ENCODE peak calls at places on chromosome 13, in five cellular contexts. H, J, C, I and V are unnamed samples. For H3K36me3, the result is how much of the 10 kb centered on the place peaks cover.

GRCh38 chr13:52356327-52356726 is 49.6 kb downstream of the THSD1 start:
- DNase-seq in H (no peak), J (no peak), C (no peak), I (no peak), V (no peak)

GRCh38 chr13:32911506-32911905 is 104.7 kb upstream of the KL start:
- DNase-seq in H (peak), J (no peak), C (no peak), I (no peak), V (no peak)

GRCh38 chr13:71879129-71879535 is 12.1 kb upstream of the DACH1 start:
- DNase-seq in H (no peak), J (no peak), C (no peak), I (no peak), V (no peak)

GRCh38 chr13:51361111-51361510 is 21.6 kb downstream of the SERPINE3 start:
- DNase-seq in H (no peak), J (no peak), C (no peak), I (no peak), V (no peak)

GRCh38 chr13:44703371-44703770 is 127.2 kb upstream of the TSC22D1 start:
- DNase-seq in H (no peak), J (no peak), C (no peak), I (no peak), V (no peak)

GRCh38 chr13:95643814-95644598 is 500 bp downstream of the DZIP1 start:
- DNase-seq in H (peak), J (no peak), C (no peak), I (peak), V (no peak)

GRCh38 chr13:46721054-46721453 is 75.9 kb downstream of the ESD start:
- DNase-seq in H (peak), J (no peak), C (peak), I (no peak), V (no peak)

GRCh38 chr13:38264363-38265134 is 85.1 kb upstream of the UFM1 start:
- DNase-seq in H (no peak), J (no peak), C (no peak), I (no peak), V (no peak)

GRCh38 chr13:43915451-43915850 is 35.7 kb downstream of the LACC1 start:
- DNase-seq in H (no peak), J (no peak), C (no peak), I (no peak), V (no peak)

GRCh38 chr13:84443463-84443862 is 561.2 kb upstream of the SLITRK1 start:
- DNase-seq in H (no peak), J (no peak), C (no peak), I (no peak), V (no peak)

GRCh38 chr13:110509971-110510786 is 51.3 kb downstream of the RAB20 start:
- DNase-seq in H (peak), J (no peak), C (peak), I (no peak), V (no peak)

GRCh38 chr13:100512422-100512821 is 76.2 kb downstream of the GGACT start:
- DNase-seq in H (no peak), J (no peak), C (no peak), I (no peak), V (no peak)

GRCh38 chr13:38073931-38074330 is 204.4 kb upstream of the TRPC4 start:
- DNase-seq in H (no peak), J (no peak), C (no peak), I (no peak), V (no peak)

GRCh38 chr13:30704596-30704995 is 30.7 kb upstream of the ALOX5AP start:
- DNase-seq in H (no peak), J (no peak), C (no peak), I (no peak), V (no peak)

GRCh38 chr13:83980322-83980721 is 98.0 kb upstream of the SLITRK1 start:
- DNase-seq in H (no peak), J (no peak), C (no peak), I (no peak), V (no peak)

GRCh38 chr13:108963846-108964600 is 334.6 kb downstream of the MYO16 start:
- DNase-seq in H (no peak), J (no peak), C (no peak), I (no peak), V (no peak)

GRCh38 chr13:113508531-113509254 is 18.2 kb upstream of the DCUN1D2 start:
- DNase-seq in H (peak), J (no peak), C (no peak), I (no peak), V (no peak)

GRCh38 chr13:113506871-113507388 is 16.4 kb upstream of the DCUN1D2 start:
- DNase-seq in H (no peak), J (no peak), C (no peak), I (no peak), V (no peak)

GRCh38 chr13:113507564-113508210 is 17.2 kb upstream of the DCUN1D2 start:
- DNase-seq in H (no peak), J (no peak), C (no peak), I (no peak), V (no peak)

GRCh38 chr13:113502686-113503085 is 12.2 kb upstream of the DCUN1D2 start:
- DNase-seq in H (no peak), J (no peak), C (no peak), I (no peak), V (no peak)

GRCh38 chr13:113506025-113506685 is 15.6 kb upstream of the DCUN1D2 start:
- DNase-seq in H (no peak), J (no peak), C (no peak), I (no peak), V (no peak)
- TF ChIP-seq POLR2A in H (no peak), J (no peak), C (no peak), I (no peak), V (no peak)

GRCh38 chr13:97974773-97975172 is 21.3 kb downstream of the IPO5 start:
- DNase-seq in H (no peak), J (no peak), C (no peak), I (no peak), V (no peak)
- H3K27ac ChIP-seq in H (no peak), J (no peak), C (peak), I (no peak), V (no peak)

GRCh38 chr13:113598481-113598880 is 13.9 kb downstream of the TFDP1 start:
- DNase-seq in H (no peak), J (no peak), C (no peak), I (peak), V (no peak)
- H3K36me3 ChIP-seq in H (under half), J (under half), C (under half), I (under half), V (half or more)

GRCh38 chr13:114311908-114312307 is 2.4 kb upstream of the CHAMP1 start:
- DNase-seq in H (no peak), J (no peak), C (no peak), I (no peak), V (no peak)

GRCh38 chr13:114311387-114311786 is 2.9 kb upstream of the CHAMP1 start:
- DNase-seq in H (no peak), J (no peak), C (no peak), I (no peak), V (no peak)

GRCh38 chr13:114313061-114313860 is 1.0 kb upstream of the CHAMP1 start:
- DNase-seq in H (no peak), J (no peak), C (no peak), I (peak), V (no peak)

GRCh38 chr13:114315074-114315785 is 927 bp downstream of the CHAMP1 start:
- DNase-seq in H (no peak), J (no peak), C (no peak), I (no peak), V (no peak)

DNA sequence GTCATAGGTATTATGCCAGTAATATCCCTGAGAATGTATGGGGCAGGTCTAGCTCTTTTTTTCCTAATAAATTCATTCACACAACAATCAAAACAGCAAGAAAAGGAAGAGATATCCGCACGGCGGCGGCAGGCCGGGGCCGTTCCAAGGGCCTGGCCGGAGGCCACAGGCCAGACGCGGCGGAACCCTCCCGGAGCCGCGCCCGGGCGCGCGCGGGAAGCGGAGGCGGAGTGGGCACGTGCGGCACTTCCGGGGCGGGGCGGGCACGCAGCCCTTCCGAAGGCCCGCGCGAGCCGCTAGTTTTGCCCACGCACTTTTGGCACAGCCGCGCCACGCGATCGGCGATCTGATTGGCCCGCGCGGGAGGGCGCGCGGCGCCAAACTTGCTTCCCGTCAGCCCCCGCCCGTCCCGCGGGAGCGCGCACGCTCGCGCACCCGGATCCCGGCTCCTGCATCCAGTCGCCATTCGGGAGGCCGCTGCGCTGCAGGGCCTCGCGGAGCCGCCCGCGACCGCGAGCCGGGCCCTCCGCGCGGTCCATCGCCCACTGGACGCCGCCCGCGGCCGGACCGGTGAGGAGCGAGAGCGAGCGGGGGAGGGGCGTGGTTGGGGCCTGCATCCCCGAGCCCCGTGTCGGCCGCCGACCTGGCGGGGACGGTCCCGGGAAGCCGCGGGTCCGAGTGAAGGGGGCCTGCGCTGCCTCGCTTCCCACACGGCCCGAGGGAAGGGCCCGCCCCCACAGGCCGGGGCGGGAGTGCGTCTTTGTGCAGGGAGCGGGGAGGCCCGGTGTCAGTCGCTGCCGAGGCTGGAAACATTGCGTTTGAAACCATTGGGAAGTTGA is at the start of gene CHAMP1:
- DNase-seq in H (peak), J (peak), C (peak), I (peak), V (peak)
- TF ChIP-seq POLR2A in H (peak), J (peak), C (peak), I (peak), V (peak)

GRCh38 chr13:61144301-61144700 is 271.3 kb downstream of the PCDH20 start:
- DNase-seq in H (no peak), J (no peak), C (no peak), I (no peak), V (no peak)
- H3K27ac ChIP-seq in H (no peak), J (no peak), C (no peak), I (no peak), V (no peak)

DNA sequence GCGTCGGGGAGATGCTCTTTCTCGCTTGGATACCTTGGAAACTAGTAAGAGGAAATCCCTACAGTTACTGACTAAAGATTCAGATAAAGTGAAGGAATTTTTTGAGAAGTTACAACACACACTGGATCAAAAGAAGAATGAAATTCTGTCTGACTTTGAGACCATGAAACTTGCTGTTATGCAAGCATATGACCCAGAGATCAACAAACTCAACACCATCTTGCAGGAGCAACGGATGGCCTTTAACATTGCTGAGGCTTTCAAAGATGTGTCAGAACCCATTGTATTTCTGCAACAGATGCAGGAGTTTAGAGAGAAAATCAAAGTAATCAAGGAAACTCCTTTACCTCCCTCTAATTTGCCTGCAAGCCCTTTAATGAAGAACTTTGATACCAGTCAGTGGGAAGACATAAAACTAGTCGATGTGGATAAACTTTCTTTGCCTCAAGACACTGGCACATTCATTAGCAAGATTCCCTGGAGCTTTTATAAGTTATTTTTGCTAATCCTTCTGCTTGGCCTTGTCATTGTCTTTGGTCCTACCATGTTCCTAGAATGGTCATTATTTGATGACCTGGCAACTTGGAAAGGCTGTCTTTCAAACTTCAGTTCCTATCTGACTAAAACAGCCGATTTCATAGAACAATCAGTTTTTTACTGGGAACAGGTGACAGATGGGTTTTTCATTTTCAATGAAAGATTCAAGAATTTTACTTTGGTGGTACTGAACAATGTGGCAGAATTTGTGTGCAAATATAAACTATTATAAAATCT is 2.7 kb upstream of the KCNRG start:
- DNase-seq in H (no peak), J (no peak), C (no peak), I (no peak), V (no peak)
- H3K36me3 ChIP-seq in H (under half), J (under half), C (under half), I (half or more), V (half or more)

DNA sequence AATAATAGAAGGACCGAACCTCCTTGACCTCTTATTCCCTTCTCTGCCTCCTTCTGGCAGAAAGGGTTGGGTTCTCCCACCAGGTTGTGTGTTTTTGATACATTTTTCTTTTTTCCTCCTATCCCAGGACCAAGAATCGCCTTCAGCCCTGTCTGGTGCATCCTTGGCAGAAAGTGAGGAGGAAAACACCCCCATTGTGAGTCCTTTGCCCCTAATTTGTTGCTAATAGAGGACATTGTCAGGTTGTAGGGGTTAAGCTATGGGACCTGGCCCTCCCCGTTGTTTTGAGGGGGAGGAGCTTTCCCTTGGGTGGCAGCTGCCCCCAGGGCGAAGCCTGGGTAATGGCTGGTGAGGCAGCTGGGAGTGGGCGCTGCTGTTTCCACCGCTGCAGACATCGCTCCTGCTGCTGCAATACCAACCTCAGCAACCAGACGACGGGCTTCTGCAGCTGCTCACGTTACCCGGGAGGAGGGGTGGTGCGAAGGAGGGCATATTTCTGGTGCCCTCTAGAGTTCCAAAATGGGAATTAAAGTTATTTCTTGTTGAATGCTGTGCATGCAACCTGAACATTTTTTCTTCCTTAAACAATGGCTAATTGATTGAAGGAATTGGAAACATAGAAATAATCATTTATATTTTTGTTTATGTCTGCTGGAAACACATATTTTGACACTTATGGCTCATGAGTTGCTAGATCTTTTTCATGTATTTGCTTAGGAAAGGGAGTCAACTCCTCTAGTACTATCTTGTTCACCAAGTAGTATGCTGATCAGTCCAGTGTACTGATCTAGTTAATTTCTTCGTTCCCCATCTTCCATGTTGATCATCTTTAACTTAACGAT is 1.5 kb downstream of the ZMYM2 start:
- DNase-seq in H (peak), J (peak), C (peak), I (peak), V (peak)
- TF ChIP-seq POLR2A in H (peak), J (no peak), C (peak), I (peak), V (peak)

DNA sequence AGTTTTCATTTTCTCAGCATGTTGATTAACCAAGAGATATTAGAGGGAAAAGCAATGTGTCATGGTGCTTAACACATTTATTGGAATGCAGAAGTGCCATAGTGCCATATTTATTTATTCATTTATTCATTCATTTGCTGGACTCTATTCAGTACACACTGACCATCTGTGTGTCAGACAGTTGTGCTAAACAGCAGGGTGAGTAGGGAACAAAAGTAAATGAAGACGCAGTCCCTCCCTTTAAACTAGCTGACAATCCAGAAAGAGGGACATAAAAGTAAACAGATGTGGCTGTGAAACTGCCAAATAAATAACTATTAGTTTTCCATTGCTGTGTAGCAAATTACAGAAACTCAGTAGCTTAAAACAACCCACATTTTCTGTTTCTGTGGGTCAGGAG is 323.7 kb downstream of the MTUS2 start:
- DNase-seq in H (no peak), J (no peak), C (no peak), I (no peak), V (no peak)
- H3K27ac ChIP-seq in H (no peak), J (no peak), C (no peak), I (no peak), V (no peak)

DNA sequence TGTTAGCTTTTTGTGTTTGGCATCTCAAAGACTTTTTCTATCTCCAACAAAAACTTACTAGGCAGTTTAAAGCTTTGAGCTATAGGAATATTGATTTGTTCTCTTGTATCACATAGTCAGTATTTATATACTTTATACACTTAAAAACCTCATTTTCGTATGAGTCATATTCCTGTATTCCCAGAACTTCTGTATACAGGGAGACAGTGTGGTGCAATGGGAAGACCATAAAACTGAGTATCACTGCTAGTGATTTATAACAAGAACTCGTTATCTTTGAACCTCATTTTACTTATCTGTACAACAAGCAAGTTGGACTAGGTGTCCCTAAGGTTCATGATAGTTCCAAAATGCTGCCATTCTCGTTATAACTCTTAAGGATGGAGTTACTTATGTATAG is 6.3 kb downstream of the GPR180 start:
- DNase-seq in H (no peak), J (no peak), C (no peak), I (no peak), V (no peak)
- H3K36me3 ChIP-seq in H (under half), J (under half), C (under half), I (under half), V (under half)